ENCODE peak calls at places on chromosome 1, in nine cellular contexts. L, C, N, Y, G, A, H, B and P are unnamed samples.

GRCh38 chr1:228341814-228342626 is 64.6 kb downstream of the TRIM11 start:
- DNase-seq in L (no peak), C (no peak), N (no peak), Y (no peak), G (no peak), A (no peak), H (no peak), B (no peak), P (no peak)

GRCh38 chr1:206021796-206022365 is 1.8 kb downstream of the CTSE start:
- DNase-seq in L (no peak), C (peak), N (peak), Y (peak), G (peak), A (peak), H (peak), B (no peak), P (no peak)

GRCh38 chr1:38111589-38111988 is 65.0 kb upstream of the POU3F1 start:
- DNase-seq in L (no peak), C (no peak), N (no peak), Y (no peak), G (no peak), A (no peak), H (no peak), B (no peak), P (peak)

GRCh38 chr1:183223467-183223866 is 37.4 kb downstream of the LAMC2 start:
- DNase-seq in L (no peak), C (no peak), N (no peak), Y (peak), G (no peak), A (no peak), H (peak), B (no peak), P (no peak)

GRCh38 chr1:28170036-28170596 is 6.4 kb downstream of the PTAFR start:
- DNase-seq in L (no peak), C (no peak), N (peak), Y (no peak), G (no peak), A (no peak), H (no peak), B (no peak), P (no peak)

GRCh38 chr1:181452746-181453145 is 30.6 kb upstream of the CACNA1E start:
- DNase-seq in L (no peak), C (no peak), N (no peak), Y (no peak), G (no peak), A (no peak), H (no peak), B (no peak), P (peak)

GRCh38 chr1:64933296-64934070 is 32.9 kb downstream of the JAK1 start:
- DNase-seq in L (peak), C (peak), N (no peak), Y (peak), G (peak), A (no peak), H (peak), B (peak), P (peak)

GRCh38 chr1:19582318-19582717 is 61.8 kb upstream of the NBL1 start:
- DNase-seq in L (no peak), C (no peak), N (no peak), Y (peak), G (no peak), A (no peak), H (no peak), B (no peak), P (peak)

GRCh38 chr1:97010865-97011264 is 289.3 kb downstream of the PTBP2 start:
- DNase-seq in L (no peak), C (no peak), N (no peak), Y (no peak), G (no peak), A (no peak), H (no peak), B (no peak), P (no peak)

GRCh38 chr1:59020151-59020997 is 236.5 kb upstream of the JUN start:
- DNase-seq in L (peak), C (no peak), N (no peak), Y (peak), G (peak), A (no peak), H (peak), B (no peak), P (peak)

GRCh38 chr1:4664601-4665000 is 10.2 kb downstream of the AJAP1 start:
- DNase-seq in L (no peak), C (no peak), N (no peak), Y (no peak), G (no peak), A (no peak), H (no peak), B (no peak), P (no peak)

GRCh38 chr1:240946926-240947325 is 335.0 kb upstream of the GREM2 start:
- DNase-seq in L (no peak), C (peak), N (no peak), Y (peak), G (peak), A (no peak), H (peak), B (peak), P (peak)

GRCh38 chr1:19514391-19514831 is 29.1 kb upstream of the CAPZB start:
- DNase-seq in L (no peak), C (no peak), N (no peak), Y (peak), G (peak), A (no peak), H (peak), B (no peak), P (peak)

GRCh38 chr1:215004121-215004837 is 78.3 kb upstream of the KCNK2 start:
- DNase-seq in L (no peak), C (no peak), N (no peak), Y (no peak), G (no peak), A (no peak), H (no peak), B (no peak), P (no peak)

GRCh38 chr1:1181938-1182410 is 8.3 kb downstream of the TTLL10 start:
- DNase-seq in L (no peak), C (no peak), N (no peak), Y (no peak), G (no peak), A (no peak), H (no peak), B (no peak), P (no peak)

GRCh38 chr1:39427912-39428311 is 63.5 kb upstream of the BMP8A start:
- DNase-seq in L (no peak), C (no peak), N (no peak), Y (no peak), G (no peak), A (no peak), H (no peak), B (no peak), P (no peak)

GRCh38 chr1:79716481-79716880 is 710.0 kb upstream of the ADGRL4 start:
- DNase-seq in L (peak), C (no peak), N (peak), Y (peak), G (peak), A (no peak), H (peak), B (peak), P (no peak)

GRCh38 chr1:87291107-87291506 is 37.6 kb upstream of the LMO4 start:
- DNase-seq in L (peak), C (no peak), N (no peak), Y (peak), G (peak), A (no peak), H (peak), B (peak), P (no peak)

GRCh38 chr1:96641292-96641691 is 80.3 kb upstream of the PTBP2 start:
- DNase-seq in L (peak), C (no peak), N (no peak), Y (no peak), G (peak), A (no peak), H (peak), B (no peak), P (no peak)

GRCh38 chr1:1088801-1089680 is 14.9 kb upstream of the RNF223 start:
- DNase-seq in L (no peak), C (no peak), N (no peak), Y (no peak), G (no peak), A (peak), H (no peak), B (no peak), P (no peak)

GRCh38 chr1:168137515-168137821 is 738 bp upstream of the GPR161 start:
- DNase-seq in L (no peak), C (no peak), N (no peak), Y (no peak), G (no peak), A (no peak), H (no peak), B (no peak), P (no peak)

GRCh38 chr1:99771522-99771921 is 5.1 kb upstream of the FRRS1 start:
- DNase-seq in L (no peak), C (no peak), N (no peak), Y (no peak), G (peak), A (no peak), H (no peak), B (no peak), P (no peak)

GRCh38 chr1:244801246-244801645 is 34.2 kb upstream of the COX20 start:
- DNase-seq in L (no peak), C (no peak), N (no peak), Y (peak), G (peak), A (no peak), H (peak), B (no peak), P (peak)